ENCODE peak calls at places on chromosomes 11 and 22, in ten cellular contexts. V is HCT116; P is ELR; M is suprapubic skin; A is GDM1; U is NCI-H2081; R is astrocyte of the hippocampus; X is cardiac muscle cell; G is activated CD4-positive, alpha-beta memory T cell treated with anti-CD3 and anti-CD28 coated beads, Interleukin-2, amount 10 ng/mL, durations not matched to agents 7 days and 5 days; O is neural crest cell. Q is an unnamed sample.

GRCh38 chr11:69354545-69354897 is 60.6 kb downstream of the MYEOV start:
- DNase-seq in V (no peak), P (no peak), M (no peak), A (no peak), U (no peak), R (no peak), X (no peak), G (no peak), O (no peak), Q (no peak)

GRCh38 chr11:12179521-12179920 is 69.1 kb downstream of the MICAL2 start:
- DNase-seq in V (no peak), P (no peak), M (no peak), A (no peak), U (no peak), R (no peak), X (no peak), G (no peak), O (no peak), Q (no peak)

GRCh38 chr11:34439521-34440258 is 956 bp downstream of the CAT start:
- DNase-seq in V (no peak), P (no peak), M (no peak), A (no peak), U (no peak), R (no peak), X (no peak), G (no peak), O (no peak), Q (peak; percentile 30)

GRCh38 chr11:126997641-126998040 is 2.9 kb downstream of the KIRREL3 start:
- DNase-seq in V (no peak), P (no peak), M (no peak), A (no peak), U (no peak), R (no peak), X (no peak), G (no peak), O (no peak), Q (no peak)

GRCh38 chr11:789951-790350 is at the start of gene CEND1:
- DNase-seq in V (no peak), P (peak; percentile 62), M (no peak), A (no peak), U (peak; percentile 14), R (peak; percentile 85), X (no peak), G (peak; percentile 68), O (no peak), Q (peak; percentile 74)

GRCh38 chr11:19805827-19806226 is 93.2 kb downstream of the NAV2 start:
- DNase-seq in V (no peak), P (no peak), M (no peak), A (no peak), U (no peak), R (peak; percentile 61), X (no peak), G (no peak), O (no peak), Q (no peak)

GRCh38 chr11:76380161-76380976 is 563 bp downstream of the THAP12 start:
- DNase-seq in V (no peak), P (peak; percentile 59), M (no peak), A (no peak), U (peak; percentile 31), R (peak; percentile 19), X (peak; percentile 1), G (peak; percentile 62), O (peak; percentile 14), Q (peak; percentile 78)

GRCh38 chr22:27798526-27799333 is 2.8 kb downstream of the MN1 start:
- DNase-seq in V (no peak), P (no peak), M (no peak), A (no peak), U (no peak), R (peak; percentile 74), X (no peak), G (no peak), O (peak; percentile 31), Q (no peak)

GRCh38 chr22:38751422-38752346 is 4.1 kb downstream of the SUN2 start:
- DNase-seq in V (no peak), P (no peak), M (no peak), A (no peak), U (no peak), R (peak; percentile 51), X (no peak), G (peak; percentile 89), O (no peak), Q (no peak)

GRCh38 chr22:29870574-29870973 is 12.4 kb upstream of the MTMR3 start:
- DNase-seq in V (no peak), P (no peak), M (no peak), A (no peak), U (no peak), R (peak; percentile 32), X (no peak), G (no peak), O (no peak), Q (no peak)

GRCh38 chr22:37301144-37301820 is 19.0 kb downstream of the CYTH4 start:
- DNase-seq in V (no peak), P (no peak), M (no peak), A (no peak), U (no peak), R (no peak), X (no peak), G (no peak), O (no peak), Q (no peak)

GRCh38 chr11:80980221-80980620 is 1539.4 kb upstream of the TENM4 start:
- DNase-seq in V (no peak), P (no peak), M (no peak), A (no peak), U (no peak), R (peak; percentile 9), X (no peak), G (no peak), O (no peak), Q (no peak)

GRCh38 chr22:49756656-49757055 is 71.0 kb downstream of the BRD1 start:
- DNase-seq in V (no peak), P (no peak), M (peak; percentile 47), A (no peak), U (no peak), R (no peak), X (no peak), G (no peak), O (no peak), Q (no peak)

GRCh38 chr22:19909350-19910179 is 32.0 kb upstream of the COMT start:
- DNase-seq in V (peak; percentile 51), P (peak; percentile 82), M (peak; percentile 92), A (peak; percentile 24), U (peak; percentile 64), R (peak; percentile 89), X (peak; percentile 85), G (peak; percentile 86), O (peak; percentile 86), Q (peak; percentile 7)